ENCODE peak calls at places on chromosomes 13 and 19, in four cellular contexts. One of them, this sample, is unnamed.

GRCh38 chr19:27974082-27974513 is 1238.9 kb downstream of the UQCRFS1 start:
- DNase-seq in LoVo: peak; percentile 10
- DNase-seq in stomach: peak; percentile 43
- DNase-seq in GM10248: peak; percentile 18
- DNase-seq in this sample: peak; percentile 48

GRCh38 chr13:35279500-35279899 is 197.0 kb downstream of the MAB21L1 start:
- DNase-seq in LoVo: no peak
- DNase-seq in stomach: no peak
- DNase-seq in GM10248: no peak
- DNase-seq in this sample: no peak

GRCh38 chr13:113996912-113997745 is 23.3 kb upstream of the C13orf46 start:
- DNase-seq in LoVo: no peak
- DNase-seq in stomach: no peak
- DNase-seq in GM10248: no peak
- DNase-seq in this sample: no peak

GRCh38 chr19:13727798-13728197 is 36.5 kb upstream of the MRI1 start:
- DNase-seq in LoVo: no peak
- DNase-seq in stomach: no peak
- DNase-seq in GM10248: no peak
- DNase-seq in this sample: no peak

GRCh38 chr19:8302357-8302691 is 5.8 kb downstream of the CD320 start:
- DNase-seq in LoVo: no peak
- DNase-seq in stomach: peak; percentile 27
- DNase-seq in GM10248: no peak
- DNase-seq in this sample: peak; percentile 27

GRCh38 chr13:96994030-96994848 is at the start of gene OXGR1:
- DNase-seq in LoVo: no peak
- DNase-seq in stomach: no peak
- DNase-seq in GM10248: no peak
- DNase-seq in this sample: no peak

GRCh38 chr13:23160241-23161175 is 20.3 kb upstream of the SGCG start:
- DNase-seq in LoVo: no peak
- DNase-seq in stomach: no peak
- DNase-seq in GM10248: no peak
- DNase-seq in this sample: no peak

GRCh38 chr19:3374369-3375112 is 8.2 kb downstream of the NFIC start:
- DNase-seq in LoVo: no peak
- DNase-seq in stomach: peak; percentile 84
- DNase-seq in GM10248: no peak
- DNase-seq in this sample: no peak

GRCh38 chr19:28334419-28334818 is 878.5 kb downstream of the UQCRFS1 start:
- DNase-seq in LoVo: no peak
- DNase-seq in stomach: no peak
- DNase-seq in GM10248: no peak
- DNase-seq in this sample: no peak

GRCh38 chr13:91572944-91573535 is 174.6 kb downstream of the GPC5 start:
- DNase-seq in LoVo: no peak
- DNase-seq in stomach: no peak
- DNase-seq in GM10248: no peak
- DNase-seq in this sample: no peak

GRCh38 chr13:101639711-101640110 is 187.2 kb downstream of the ITGBL1 start:
- DNase-seq in LoVo: no peak
- DNase-seq in stomach: no peak
- DNase-seq in GM10248: no peak
- DNase-seq in this sample: no peak

GRCh38 chr13:28817204-28817603 is 2.9 kb upstream of the MTUS2 start:
- DNase-seq in LoVo: no peak
- DNase-seq in stomach: no peak
- DNase-seq in GM10248: no peak
- DNase-seq in this sample: no peak

GRCh38 chr19:19280561-19280960 is 7.5 kb upstream of the TM6SF2 start:
- DNase-seq in LoVo: no peak
- DNase-seq in stomach: no peak
- DNase-seq in GM10248: no peak
- DNase-seq in this sample: peak; percentile 82

GRCh38 chr19:23203841-23204344 is 46.3 kb downstream of the ZNF724 start:
- DNase-seq in LoVo: no peak
- DNase-seq in stomach: no peak
- DNase-seq in GM10248: no peak
- DNase-seq in this sample: no peak

GRCh38 chr19:34578173-34578572 is 96.6 kb downstream of the WTIP start:
- DNase-seq in LoVo: no peak
- DNase-seq in stomach: no peak
- DNase-seq in GM10248: no peak
- DNase-seq in this sample: no peak

GRCh38 chr13:94917814-94918213 is 205.5 kb upstream of the SOX21 start:
- DNase-seq in LoVo: no peak
- DNase-seq in stomach: no peak
- DNase-seq in GM10248: no peak
- DNase-seq in this sample: no peak

This sample was measured in G401.